ENCODE peak calls at places on chromosomes 11 and 22, in six cellular contexts. T is activated T-helper 1 cell treated with anti-CD3 and anti-CD28 coated beads, Interleukin-2, amount 50 U/mL, for 16 hours; B is hippocampal formation; Z is A673; C is stimulated activated CD8-positive, alpha-beta memory T cell treated with anti-CD3 and anti-CD28 coated beads, Interleukin-15, amount 100 ng/mL, for 1 hour; E is GM12865. R is an unnamed sample.

GRCh38 chr22:40036591-40037225 is 42.0 kb downstream of the FAM83F start:
- DNase-seq in T (no peak), B (peak; percentile 45), Z (peak; percentile 78), C (no peak), E (peak; percentile 88), R (peak; percentile 60)

GRCh38 chr22:37051629-37052385 is at the start of gene KCTD17:
- DNase-seq in T (peak; percentile 48), B (peak; percentile 27), Z (peak; percentile 84), C (peak; percentile 40), E (peak; percentile 78), R (peak; percentile 61)

GRCh38 chr11:134036484-134037092 is 32.3 kb upstream of the JAM3 start:
- DNase-seq in T (no peak), B (no peak), Z (no peak), C (no peak), E (no peak), R (no peak)

GRCh38 chr22:29330753-29331152 is 15.3 kb upstream of the RASL10A start:
- DNase-seq in T (no peak), B (no peak), Z (no peak), C (no peak), E (no peak), R (no peak)

GRCh38 chr22:48943567-48944432 is 883.9 kb downstream of the BRD1 start:
- DNase-seq in T (no peak), B (peak; percentile 37), Z (peak; percentile 64), C (no peak), E (no peak), R (peak; percentile 40)

GRCh38 chr11:130178441-130178971 is 18.9 kb downstream of the ST14 start:
- DNase-seq in T (no peak), B (no peak), Z (no peak), C (no peak), E (no peak), R (no peak)

GRCh38 chr22:30675436-30675835 is 7.8 kb upstream of the DUSP18 start:
- DNase-seq in T (no peak), B (no peak), Z (no peak), C (no peak), E (no peak), R (no peak)

GRCh38 chr11:88310246-88310645 is 27.3 kb downstream of the CTSC start:
- DNase-seq in T (no peak), B (no peak), Z (no peak), C (no peak), E (no peak), R (no peak)

GRCh38 chr11:36432747-36433146 is 77.3 kb downstream of the TRAF6 start:
- DNase-seq in T (no peak), B (no peak), Z (no peak), C (no peak), E (no peak), R (no peak)

GRCh38 chr11:69992943-69993694 is 85.0 kb upstream of the ANO1 start:
- DNase-seq in T (no peak), B (no peak), Z (no peak), C (no peak), E (no peak), R (no peak)

GRCh38 chr11:46239801-46240061 is 37.7 kb upstream of the CREB3L1 start:
- DNase-seq in T (no peak), B (no peak), Z (no peak), C (no peak), E (no peak), R (no peak)

GRCh38 chr11:37115963-37116362 is 517.9 kb upstream of the RAG2 start:
- DNase-seq in T (no peak), B (no peak), Z (no peak), C (no peak), E (no peak), R (no peak)

GRCh38 chr22:44261861-44262595 is 50.7 kb downstream of the SHISAL1 start:
- DNase-seq in T (no peak), B (no peak), Z (peak; percentile 76), C (no peak), E (no peak), R (no peak)

GRCh38 chr22:36368359-36368983 is 19.3 kb downstream of the MYH9 start:
- DNase-seq in T (no peak), B (no peak), Z (peak; percentile 86), C (no peak), E (peak; percentile 43), R (no peak)

GRCh38 chr11:96235725-96236124 is 107.3 kb downstream of the MAML2 start:
- DNase-seq in T (no peak), B (no peak), Z (no peak), C (no peak), E (peak; percentile 78), R (no peak)

GRCh38 chr11:11022126-11022730 is 164.4 kb upstream of the ZBED5 start:
- DNase-seq in T (no peak), B (no peak), Z (peak; percentile 21), C (no peak), E (peak; percentile 24), R (no peak)

GRCh38 chr11:94910281-94910680 is 63.1 kb downstream of the CWC15 start:
- DNase-seq in T (no peak), B (no peak), Z (no peak), C (no peak), E (no peak), R (no peak)

GRCh38 chr22:25368271-25368670 is 148.8 kb downstream of the CRYBB2 start:
- DNase-seq in T (no peak), B (no peak), Z (peak; percentile 48), C (no peak), E (no peak), R (no peak)

GRCh38 chr11:134411887-134412507 is at the start of gene B3GAT1:
- DNase-seq in T (no peak), B (no peak), Z (no peak), C (no peak), E (no peak), R (no peak)

GRCh38 chr11:85947431-85948272 is 92.5 kb downstream of the CCDC83 start:
- DNase-seq in T (no peak), B (peak; percentile 92), Z (no peak), C (no peak), E (peak; percentile 50), R (no peak)

GRCh38 chr11:128690746-128691091 is 3.2 kb upstream of the FLI1 start:
- DNase-seq in T (no peak), B (no peak), Z (no peak), C (no peak), E (no peak), R (no peak)

GRCh38 chr11:69707156-69707555 is 3.3 kb upstream of the FGF19 start:
- DNase-seq in T (no peak), B (no peak), Z (peak; percentile 60), C (no peak), E (no peak), R (no peak)

GRCh38 chr11:1072821-1073231 is 1.8 kb upstream of the MUC2 start:
- DNase-seq in T (no peak), B (no peak), Z (no peak), C (no peak), E (no peak), R (no peak)

GRCh38 chr11:64094463-64095223 is 58.9 kb downstream of the FLRT1 start:
- DNase-seq in T (no peak), B (no peak), Z (no peak), C (no peak), E (no peak), R (no peak)

GRCh38 chr22:45336971-45337431 is 27.3 kb downstream of the FAM118A start:
- DNase-seq in T (no peak), B (no peak), Z (peak; percentile 18), C (no peak), E (no peak), R (no peak)

GRCh38 chr22:39518124-39518786 is 2.1 kb upstream of the ATF4 start:
- DNase-seq in T (no peak), B (no peak), Z (no peak), C (no peak), E (no peak), R (no peak)

GRCh38 chr11:35418847-35419712 is at the start of gene SLC1A2:
- DNase-seq in T (no peak), B (peak; percentile 37), Z (peak; percentile 50), C (no peak), E (no peak), R (no peak)

GRCh38 chr22:24760708-24761306 is 13.7 kb downstream of the PIWIL3 start:
- DNase-seq in T (no peak), B (no peak), Z (no peak), C (no peak), E (no peak), R (no peak)

GRCh38 chr11:65416341-65417185 is 6.0 kb upstream of the NEAT1 start:
- DNase-seq in T (peak; percentile 90), B (peak; percentile 81), Z (peak; percentile 92), C (peak; percentile 85), E (peak; percentile 93), R (peak; percentile 94)

GRCh38 chr22:46362934-46363515 is 27.5 kb downstream of the TRMU start:
- DNase-seq in T (no peak), B (no peak), Z (no peak), C (no peak), E (no peak), R (no peak)

GRCh38 chr11:119888119-119888518 is 159.1 kb upstream of the NECTIN1 start:
- DNase-seq in T (no peak), B (no peak), Z (peak; percentile 51), C (no peak), E (no peak), R (no peak)

GRCh38 chr22:50085211-50085999 is at the start of gene MLC1:
- DNase-seq in T (no peak), B (peak; percentile 21), Z (peak; percentile 80), C (no peak), E (no peak), R (no peak)

GRCh38 chr11:101083334-101083733 is 46.3 kb downstream of the PGR start:
- DNase-seq in T (no peak), B (no peak), Z (no peak), C (no peak), E (no peak), R (no peak)

R was measured in ureter.